ENCODE peak calls at places on chromosome 13, in eight cellular contexts. One of them, this sample, is unnamed.

GRCh38 chr13:73971481-73971880 is 162.7 kb downstream of the KLF12 start:
- DNase-seq in ovary: no peak
- DNase-seq in lower lobe of right lung: no peak
- DNase-seq in IMR-90: no peak
- DNase-seq in right cardiac atrium: no peak
- DNase-seq in psoas muscle: no peak
- DNase-seq in iPS DF 6.9: no peak
- DNase-seq in testis: no peak
- DNase-seq in this sample: no peak

GRCh38 chr13:49791753-49792549 is 531 bp downstream of the KPNA3 start:
- DNase-seq in ovary: no peak
- DNase-seq in lower lobe of right lung: peak; percentile 71
- DNase-seq in IMR-90: peak; percentile 36
- DNase-seq in right cardiac atrium: peak; percentile 80
- DNase-seq in psoas muscle: no peak
- DNase-seq in iPS DF 6.9: no peak
- DNase-seq in testis: peak; percentile 61
- DNase-seq in this sample: peak; percentile 61

GRCh38 chr13:31101511-31102170 is 60.1 kb downstream of the HSPH1 start:
- DNase-seq in ovary: no peak
- DNase-seq in lower lobe of right lung: no peak
- DNase-seq in IMR-90: no peak
- DNase-seq in right cardiac atrium: no peak
- DNase-seq in psoas muscle: no peak
- DNase-seq in iPS DF 6.9: no peak
- DNase-seq in testis: no peak
- DNase-seq in this sample: no peak

GRCh38 chr13:101289764-101290163 is 126.5 kb downstream of the NALCN start:
- DNase-seq in ovary: no peak
- DNase-seq in lower lobe of right lung: no peak
- DNase-seq in IMR-90: peak; percentile 75
- DNase-seq in right cardiac atrium: no peak
- DNase-seq in psoas muscle: no peak
- DNase-seq in iPS DF 6.9: peak; percentile 16
- DNase-seq in testis: peak; percentile 61
- DNase-seq in this sample: peak; percentile 8

GRCh38 chr13:28558126-28558525 is 63.2 kb upstream of the FLT1 start:
- DNase-seq in ovary: no peak
- DNase-seq in lower lobe of right lung: no peak
- DNase-seq in IMR-90: peak; percentile 97
- DNase-seq in right cardiac atrium: no peak
- DNase-seq in psoas muscle: no peak
- DNase-seq in iPS DF 6.9: no peak
- DNase-seq in testis: no peak
- DNase-seq in this sample: no peak

GRCh38 chr13:113838711-113839201 is 25.1 kb downstream of the GAS6 start:
- DNase-seq in ovary: no peak
- DNase-seq in lower lobe of right lung: peak; percentile 39
- DNase-seq in IMR-90: no peak
- DNase-seq in right cardiac atrium: peak; percentile 63
- DNase-seq in psoas muscle: peak; percentile 58
- DNase-seq in iPS DF 6.9: no peak
- DNase-seq in testis: no peak
- DNase-seq in this sample: no peak

GRCh38 chr13:108225440-108225839 is 7.2 kb downstream of the ABHD13 start:
- DNase-seq in ovary: no peak
- DNase-seq in lower lobe of right lung: no peak
- DNase-seq in IMR-90: no peak
- DNase-seq in right cardiac atrium: no peak
- DNase-seq in psoas muscle: no peak
- DNase-seq in iPS DF 6.9: no peak
- DNase-seq in testis: no peak
- DNase-seq in this sample: no peak

GRCh38 chr13:28268800-28269223 is 130.5 kb downstream of the PAN3 start:
- DNase-seq in ovary: no peak
- DNase-seq in lower lobe of right lung: no peak
- DNase-seq in IMR-90: no peak
- DNase-seq in right cardiac atrium: no peak
- DNase-seq in psoas muscle: no peak
- DNase-seq in iPS DF 6.9: no peak
- DNase-seq in testis: no peak
- DNase-seq in this sample: no peak

GRCh38 chr13:108176685-108177274 is 38.6 kb downstream of the LIG4 start:
- DNase-seq in ovary: no peak
- DNase-seq in lower lobe of right lung: peak; percentile 52
- DNase-seq in IMR-90: peak; percentile 22
- DNase-seq in right cardiac atrium: no peak
- DNase-seq in psoas muscle: no peak
- DNase-seq in iPS DF 6.9: peak; percentile 20
- DNase-seq in testis: peak; percentile 82
- DNase-seq in this sample: no peak

GRCh38 chr13:51840141-51840540 is 4.8 kb downstream of the TMEM272 start:
- DNase-seq in ovary: no peak
- DNase-seq in lower lobe of right lung: no peak
- DNase-seq in IMR-90: no peak
- DNase-seq in right cardiac atrium: no peak
- DNase-seq in psoas muscle: no peak
- DNase-seq in iPS DF 6.9: no peak
- DNase-seq in testis: no peak
- DNase-seq in this sample: no peak

GRCh38 chr13:30906411-30906990 is 430 bp downstream of the MEDAG start:
- DNase-seq in ovary: peak; percentile 50
- DNase-seq in lower lobe of right lung: no peak
- DNase-seq in IMR-90: no peak
- DNase-seq in right cardiac atrium: peak; percentile 70
- DNase-seq in psoas muscle: no peak
- DNase-seq in iPS DF 6.9: no peak
- DNase-seq in testis: peak; percentile 28
- DNase-seq in this sample: no peak

GRCh38 chr13:43284162-43284561 is 260.8 kb downstream of the DNAJC15 start:
- DNase-seq in ovary: no peak
- DNase-seq in lower lobe of right lung: no peak
- DNase-seq in IMR-90: peak; percentile 92
- DNase-seq in right cardiac atrium: no peak
- DNase-seq in psoas muscle: no peak
- DNase-seq in iPS DF 6.9: no peak
- DNase-seq in testis: no peak
- DNase-seq in this sample: no peak

GRCh38 chr13:59133903-59134302 is 1029.8 kb downstream of the DIAPH3 start:
- DNase-seq in ovary: no peak
- DNase-seq in lower lobe of right lung: no peak
- DNase-seq in IMR-90: no peak
- DNase-seq in right cardiac atrium: no peak
- DNase-seq in psoas muscle: no peak
- DNase-seq in iPS DF 6.9: no peak
- DNase-seq in testis: no peak
- DNase-seq in this sample: no peak

GRCh38 chr13:78137404-78138142 is 218.9 kb upstream of the EDNRB start:
- DNase-seq in ovary: no peak
- DNase-seq in lower lobe of right lung: no peak
- DNase-seq in IMR-90: peak; percentile 72
- DNase-seq in right cardiac atrium: no peak
- DNase-seq in psoas muscle: no peak
- DNase-seq in iPS DF 6.9: peak; percentile 64
- DNase-seq in testis: peak; percentile 28
- DNase-seq in this sample: peak; percentile 2

GRCh38 chr13:44921931-44922758 is 67.1 kb downstream of the NUFIP1 start:
- DNase-seq in ovary: no peak
- DNase-seq in lower lobe of right lung: no peak
- DNase-seq in IMR-90: peak; percentile 98
- DNase-seq in right cardiac atrium: no peak
- DNase-seq in psoas muscle: peak; percentile 77
- DNase-seq in iPS DF 6.9: no peak
- DNase-seq in testis: peak; percentile 64
- DNase-seq in this sample: peak; percentile 88

DNA sequence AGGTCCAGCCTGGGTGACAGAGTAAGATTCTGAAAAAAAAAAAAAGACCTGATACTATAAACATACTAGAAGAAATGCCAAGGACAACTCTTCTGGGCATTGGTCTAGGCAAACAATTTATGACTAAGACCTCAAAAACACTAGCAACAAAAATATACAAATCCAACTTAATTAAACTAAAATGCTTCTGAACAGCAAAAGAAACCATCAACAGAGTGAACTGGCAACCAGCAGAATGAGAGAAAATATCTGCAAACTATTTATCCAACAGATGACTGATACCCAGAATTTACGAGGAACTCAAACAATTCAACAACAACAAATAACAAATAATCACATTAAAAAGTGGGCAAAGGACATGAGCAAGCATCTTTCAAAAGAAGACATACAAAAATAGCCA is 26.8 kb upstream of the GPC6 start:
- DNase-seq in ovary: no peak
- DNase-seq in lower lobe of right lung: no peak
- DNase-seq in IMR-90: no peak
- DNase-seq in right cardiac atrium: no peak
- DNase-seq in psoas muscle: no peak
- DNase-seq in iPS DF 6.9: no peak
- DNase-seq in testis: no peak
- DNase-seq in this sample: no peak
- H3K27me3 ChIP-seq in ovary: no peaks in the 10 kb centered on the region
- H3K27me3 ChIP-seq in lower lobe of right lung: no peaks in the 10 kb centered on the region
- H3K27me3 ChIP-seq in IMR-90: no peaks in the 10 kb centered on the region
- H3K27me3 ChIP-seq in right cardiac atrium: no peaks in the 10 kb centered on the region
- H3K27me3 ChIP-seq in psoas muscle: no peaks in the 10 kb centered on the region
- H3K27me3 ChIP-seq in iPS DF 6.9: no peaks in the 10 kb centered on the region
- H3K27me3 ChIP-seq in testis: no peaks in the 10 kb centered on the region
- H3K27me3 ChIP-seq in this sample: no peaks in the 10 kb centered on the region

GRCh38 chr13:87680298-87680697 is 9.1 kb downstream of the SLITRK5 start:
- DNase-seq in ovary: no peak
- DNase-seq in lower lobe of right lung: no peak
- DNase-seq in IMR-90: no peak
- DNase-seq in right cardiac atrium: no peak
- DNase-seq in psoas muscle: no peak
- DNase-seq in iPS DF 6.9: no peak
- DNase-seq in testis: no peak
- DNase-seq in this sample: no peak

GRCh38 chr13:87676254-87677042 is 5.3 kb downstream of the SLITRK5 start:
- DNase-seq in ovary: peak; percentile 7
- DNase-seq in lower lobe of right lung: no peak
- DNase-seq in IMR-90: no peak
- DNase-seq in right cardiac atrium: no peak
- DNase-seq in psoas muscle: no peak
- DNase-seq in iPS DF 6.9: no peak
- DNase-seq in testis: no peak
- DNase-seq in this sample: no peak

GRCh38 chr13:87677334-87678234 is 6.4 kb downstream of the SLITRK5 start:
- DNase-seq in ovary: peak; percentile 11
- DNase-seq in lower lobe of right lung: peak; percentile 56
- DNase-seq in IMR-90: no peak
- DNase-seq in right cardiac atrium: no peak
- DNase-seq in psoas muscle: no peak
- DNase-seq in iPS DF 6.9: no peak
- DNase-seq in testis: no peak
- DNase-seq in this sample: peak; percentile 34

GRCh38 chr13:87677043-87677333 is 5.8 kb downstream of the SLITRK5 start:
- DNase-seq in ovary: peak; percentile 5
- DNase-seq in lower lobe of right lung: no peak
- DNase-seq in IMR-90: no peak
- DNase-seq in right cardiac atrium: no peak
- DNase-seq in psoas muscle: no peak
- DNase-seq in iPS DF 6.9: no peak
- DNase-seq in testis: no peak
- DNase-seq in this sample: no peak

DNA sequence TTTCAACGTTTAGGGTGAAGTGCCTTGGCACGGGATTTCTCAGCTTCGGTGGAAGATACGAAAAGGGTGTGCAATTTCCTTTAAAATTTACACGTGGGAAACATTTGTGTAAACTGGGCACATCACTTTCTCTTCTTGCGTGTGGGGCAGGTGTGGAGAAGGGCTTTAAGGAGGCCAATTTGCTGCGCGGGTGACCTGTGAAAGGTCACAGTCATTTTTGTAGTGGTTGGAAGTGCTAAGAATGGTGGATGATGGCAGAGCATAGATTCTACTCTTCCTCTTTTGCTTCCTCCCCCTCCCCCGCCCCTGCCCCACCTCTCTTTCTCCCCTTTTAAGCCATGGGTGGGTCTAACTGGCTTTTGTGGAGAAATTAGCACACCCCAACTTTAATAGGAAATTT is 7.2 kb downstream of the SLITRK5 start:
- DNase-seq in ovary: no peak
- DNase-seq in lower lobe of right lung: no peak
- DNase-seq in IMR-90: no peak
- DNase-seq in right cardiac atrium: no peak
- DNase-seq in psoas muscle: no peak
- DNase-seq in iPS DF 6.9: no peak
- DNase-seq in testis: no peak
- DNase-seq in this sample: no peak
- H3K4me3 ChIP-seq in ovary: no peak overlapping the region
- H3K4me3 ChIP-seq in lower lobe of right lung: peak overlapping the region; percentile 57
- H3K4me3 ChIP-seq in IMR-90: no peak overlapping the region
- H3K4me3 ChIP-seq in right cardiac atrium: peak overlapping the region; percentile 52
- H3K4me3 ChIP-seq in psoas muscle: peak overlapping the region; percentile 53
- H3K4me3 ChIP-seq in iPS DF 6.9: peak overlapping the region; percentile 25
- H3K4me3 ChIP-seq in testis: peak overlapping the region; percentile 35
- H3K4me3 ChIP-seq in this sample: peak overlapping the region; percentile 49

GRCh38 chr13:83297591-83298305 is 584.5 kb downstream of the SLITRK1 start:
- DNase-seq in ovary: no peak
- DNase-seq in lower lobe of right lung: no peak
- DNase-seq in IMR-90: no peak
- DNase-seq in right cardiac atrium: no peak
- DNase-seq in psoas muscle: no peak
- DNase-seq in iPS DF 6.9: no peak
- DNase-seq in testis: no peak
- DNase-seq in this sample: no peak

GRCh38 chr13:83298636-83299035 is 583.6 kb downstream of the SLITRK1 start:
- DNase-seq in ovary: no peak
- DNase-seq in lower lobe of right lung: no peak
- DNase-seq in IMR-90: no peak
- DNase-seq in right cardiac atrium: no peak
- DNase-seq in psoas muscle: no peak
- DNase-seq in iPS DF 6.9: no peak
- DNase-seq in testis: no peak
- DNase-seq in this sample: no peak

GRCh38 chr13:83295684-83296083 is 586.6 kb downstream of the SLITRK1 start:
- DNase-seq in ovary: no peak
- DNase-seq in lower lobe of right lung: no peak
- DNase-seq in IMR-90: peak; percentile 11
- DNase-seq in right cardiac atrium: no peak
- DNase-seq in psoas muscle: no peak
- DNase-seq in iPS DF 6.9: no peak
- DNase-seq in testis: no peak
- DNase-seq in this sample: no peak
- H3K9me3 ChIP-seq in ovary: no peaks in the 10 kb centered on the region
- H3K9me3 ChIP-seq in lower lobe of right lung: peaks cover 4% of the 10 kb centered on the region
- H3K9me3 ChIP-seq in IMR-90: no peaks in the 10 kb centered on the region
- H3K9me3 ChIP-seq in right cardiac atrium: no peaks in the 10 kb centered on the region
- H3K9me3 ChIP-seq in psoas muscle: no peaks in the 10 kb centered on the region
- H3K9me3 ChIP-seq in iPS DF 6.9: no peaks in the 10 kb centered on the region
- H3K9me3 ChIP-seq in testis: no peaks in the 10 kb centered on the region
- H3K9me3 ChIP-seq in this sample: no peaks in the 10 kb centered on the region

DNA sequence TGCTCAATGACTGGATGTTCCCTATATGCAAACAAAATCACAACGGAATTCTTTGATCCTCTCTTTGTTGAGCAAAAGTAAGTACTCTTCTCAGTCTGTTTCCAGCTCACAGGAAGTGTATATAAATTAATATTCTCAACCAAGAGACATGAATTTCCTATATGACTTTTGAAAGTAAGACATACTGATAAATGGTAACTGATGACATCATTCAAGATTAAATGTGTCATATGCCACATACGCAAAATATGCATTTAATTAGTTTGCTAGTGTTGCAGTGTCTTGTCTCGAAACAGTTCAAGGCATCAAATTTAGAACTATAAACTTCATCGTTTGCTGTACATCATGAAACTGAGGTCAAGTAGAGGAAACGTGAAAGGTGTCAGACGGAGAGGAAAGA is 7.9 kb downstream of the CLDN10 start:
- DNase-seq in ovary: no peak
- DNase-seq in lower lobe of right lung: no peak
- DNase-seq in IMR-90: no peak
- DNase-seq in right cardiac atrium: no peak
- DNase-seq in psoas muscle: no peak
- DNase-seq in iPS DF 6.9: no peak
- DNase-seq in testis: no peak
- DNase-seq in this sample: no peak
- H3K27me3 ChIP-seq in ovary: no peaks in the 10 kb centered on the region
- H3K27me3 ChIP-seq in lower lobe of right lung: no peaks in the 10 kb centered on the region
- H3K27me3 ChIP-seq in IMR-90: peaks cover 28% of the 10 kb centered on the region
- H3K27me3 ChIP-seq in right cardiac atrium: no peaks in the 10 kb centered on the region
- H3K27me3 ChIP-seq in psoas muscle: no peaks in the 10 kb centered on the region
- H3K27me3 ChIP-seq in iPS DF 6.9: no peaks in the 10 kb centered on the region
- H3K27me3 ChIP-seq in testis: no peaks in the 10 kb centered on the region
- H3K27me3 ChIP-seq in this sample: peaks cover 4% of the 10 kb centered on the region

This sample was measured in MG63.